ENCODE peak calls at places on chromosome 11, in seven cellular contexts. B, W, R, J, E, G and D are unnamed samples.

GRCh38 chr11:104700609-104701008 is 197.7 kb downstream of the CASP12 start:
- DNase-seq in J (no peak), R (peak; percentile 91), W (peak; percentile 53), E (peak; percentile 8), G (no peak), B (no peak), D (no peak)

GRCh38 chr11:94926698-94927237 is 46.6 kb downstream of the CWC15 start:
- DNase-seq in W (no peak), B (peak; percentile 94), E (no peak), R (peak; percentile 95), G (peak; percentile 40), J (no peak), D (peak; percentile 73)

GRCh38 chr11:108871152-108871551 is 206.3 kb downstream of the DDX10 start:
- DNase-seq in R (peak; percentile 78), B (no peak), G (peak; percentile 14), E (no peak), J (peak; percentile 32), W (no peak), D (peak; percentile 66)

GRCh38 chr11:5380740-5381342 is 2.8 kb upstream of the OR51M1 start:
- DNase-seq in B (no peak), R (peak; percentile 71), E (no peak), G (peak; percentile 74), J (peak; percentile 74), W (no peak), D (peak; percentile 86)

GRCh38 chr11:111671383-111671782 is 69.1 kb downstream of the SIK2 start:
- DNase-seq in R (no peak), E (no peak), G (no peak), J (no peak), W (no peak), B (no peak), D (no peak)

GRCh38 chr11:72798361-72798760 is 4.5 kb upstream of the STARD10 start:
- DNase-seq in W (no peak), G (no peak), B (no peak), J (no peak), R (no peak), E (no peak), D (peak; percentile 96)

GRCh38 chr11:70755410-70756158 is 357.3 kb downstream of the CTTN start:
- DNase-seq in W (no peak), J (peak; percentile 90), E (no peak), G (peak; percentile 97), R (peak; percentile 51), B (peak; percentile 76), D (peak; percentile 86)

GRCh38 chr11:64752106-64752970 is 7.4 kb downstream of the PYGM start:
- DNase-seq in B (no peak), R (no peak), J (no peak), E (no peak), G (no peak), W (no peak), D (no peak)

GRCh38 chr11:27571151-27571840 is 64.7 kb upstream of the LIN7C start:
- DNase-seq in R (peak; percentile 94), G (no peak), J (no peak), B (no peak), E (no peak), W (no peak), D (peak; percentile 10)

GRCh38 chr11:102197759-102198158 is 87.5 kb downstream of the YAP1 start:
- DNase-seq in E (no peak), J (peak; percentile 67), R (no peak), B (no peak), W (no peak), G (peak; percentile 66), D (peak; percentile 89)

GRCh38 chr11:77019976-77020591 is 14.1 kb upstream of the B3GNT6 start:
- DNase-seq in G (no peak), J (no peak), W (no peak), E (peak; percentile 57), B (no peak), R (peak; percentile 57), D (no peak)

GRCh38 chr11:128694618-128695481 is 978 bp downstream of the FLI1 start:
- DNase-seq in B (no peak), R (peak; percentile 42), J (peak; percentile 59), G (no peak), E (no peak), W (no peak), D (peak; percentile 57)

GRCh38 chr11:7894251-7894650 is 36.8 kb downstream of the OR10A6 start:
- DNase-seq in E (no peak), B (no peak), R (no peak), W (no peak), J (no peak), G (no peak), D (no peak)

GRCh38 chr11:96781082-96781481 is 391.3 kb downstream of the JRKL start:
- DNase-seq in G (no peak), J (no peak), E (peak; percentile 40), R (no peak), W (no peak), B (no peak), D (no peak)

GRCh38 chr11:26709057-26709456 is 12.8 kb downstream of the SLC5A12 start:
- DNase-seq in R (no peak), G (no peak), J (no peak), E (no peak), B (no peak), W (no peak), D (peak; percentile 32)

GRCh38 chr11:130188585-130189347 is 29.2 kb downstream of the ST14 start:
- DNase-seq in J (no peak), E (no peak), B (no peak), G (no peak), R (no peak), W (no peak), D (no peak)

GRCh38 chr11:20293992-20294391 is 69.5 kb upstream of the HTATIP2 start:
- DNase-seq in G (no peak), B (no peak), R (no peak), W (no peak), E (no peak), J (no peak), D (no peak)

GRCh38 chr11:63504933-63505586 is 824 bp upstream of the LGALS12 start:
- DNase-seq in G (no peak), J (no peak), E (no peak), R (no peak), W (peak; percentile 44), B (no peak), D (no peak)

GRCh38 chr11:7467652-7468051 is 17.7 kb upstream of the OLFML1 start:
- DNase-seq in E (no peak), R (no peak), J (no peak), W (no peak), G (no peak), B (no peak), D (peak; percentile 58)

GRCh38 chr11:112724194-112724790 is 236.9 kb upstream of the NCAM1 start:
- DNase-seq in B (peak; percentile 52), J (no peak), W (no peak), G (no peak), R (no peak), E (no peak), D (no peak)

GRCh38 chr11:118046051-118046963 is 30.6 kb upstream of the TMPRSS4 start:
- DNase-seq in G (no peak), J (no peak), B (no peak), E (no peak), R (no peak), W (no peak), D (no peak)

GRCh38 chr11:129732926-129733325 is 82.7 kb upstream of the TMEM45B start:
- DNase-seq in B (no peak), E (no peak), J (no peak), W (no peak), R (no peak), G (no peak), D (no peak)

GRCh38 chr11:117985953-117986887 is at the start of gene IL10RA:
- DNase-seq in R (peak; percentile 66), E (no peak), W (peak; percentile 77), G (peak; percentile 99), B (peak; percentile 86), J (peak; percentile 89), D (peak; percentile 84)

GRCh38 chr11:12717851-12718291 is 43.6 kb downstream of the TEAD1 start:
- DNase-seq in B (no peak), R (no peak), W (no peak), J (no peak), E (no peak), G (no peak), D (no peak)

GRCh38 chr11:61133956-61134662 is 27.1 kb downstream of the VPS37C start:
- DNase-seq in W (no peak), J (no peak), E (no peak), R (no peak), G (no peak), B (no peak), D (no peak)

GRCh38 chr11:45807792-45808238 is 2.9 kb downstream of the SLC35C1 start:
- DNase-seq in E (no peak), B (no peak), G (no peak), R (no peak), W (no peak), J (no peak), D (no peak)

GRCh38 chr11:117426297-117426685 is 98.6 kb downstream of the CEP164 start:
- DNase-seq in B (no peak), E (no peak), G (peak; percentile 91), W (peak; percentile 30), R (peak; percentile 33), J (peak; percentile 96), D (peak; percentile 88)

GRCh38 chr11:1839924-1840779 is 1.4 kb downstream of the TNNI2 start:
- DNase-seq in E (no peak), B (no peak), J (no peak), R (no peak), W (peak; percentile 8), G (no peak), D (no peak)

GRCh38 chr11:35474677-35475076 is 50.7 kb downstream of the PAMR1 start:
- DNase-seq in W (no peak), G (no peak), J (no peak), R (no peak), B (no peak), E (no peak), D (no peak)

GRCh38 chr11:86891020-86891419 is 64.2 kb downstream of the FZD4 start:
- DNase-seq in G (no peak), W (no peak), E (no peak), R (no peak), J (no peak), B (no peak), D (no peak)